ENCODE peak calls at places on chromosome 3, in seven cellular contexts. One of them, this sample, is unnamed.

GRCh38 chr3:115553796-115554495 is 69.4 kb upstream of the GAP43 start:
- DNase-seq in IMR-90: no peak
- DNase-seq in HCT116: no peak
- DNase-seq in Caco-2: no peak
- DNase-seq in sigmoid colon: no peak
- DNase-seq in heart left ventricle: no peak
- DNase-seq in cardiac fibroblast: no peak
- DNase-seq in this sample: no peak

GRCh38 chr3:4722103-4722502 is 229.0 kb downstream of the ITPR1 start:
- DNase-seq in Caco-2: peak
- DNase-seq in sigmoid colon: no peak
- DNase-seq in IMR-90: peak
- DNase-seq in HCT116: peak
- DNase-seq in cardiac fibroblast: peak
- DNase-seq in heart left ventricle: peak
- DNase-seq in this sample: no peak

GRCh38 chr3:186025161-186025560 is 83.7 kb downstream of the ETV5 start:
- DNase-seq in cardiac fibroblast: peak
- DNase-seq in Caco-2: no peak
- DNase-seq in IMR-90: peak
- DNase-seq in sigmoid colon: no peak
- DNase-seq in HCT116: no peak
- DNase-seq in heart left ventricle: no peak
- DNase-seq in this sample: no peak

GRCh38 chr3:50612234-50612972 is 829 bp upstream of the CISH start:
- DNase-seq in HCT116: no peak
- DNase-seq in IMR-90: no peak
- DNase-seq in cardiac fibroblast: peak
- DNase-seq in Caco-2: no peak
- DNase-seq in heart left ventricle: no peak
- DNase-seq in sigmoid colon: no peak
- DNase-seq in this sample: no peak

GRCh38 chr3:197508924-197509775 is 46.6 kb downstream of the BDH1 start:
- DNase-seq in heart left ventricle: no peak
- DNase-seq in HCT116: no peak
- DNase-seq in cardiac fibroblast: no peak
- DNase-seq in IMR-90: no peak
- DNase-seq in Caco-2: no peak
- DNase-seq in sigmoid colon: no peak
- DNase-seq in this sample: peak

GRCh38 chr3:55621026-55621422 is 133.9 kb upstream of the WNT5A start:
- DNase-seq in Caco-2: no peak
- DNase-seq in IMR-90: no peak
- DNase-seq in HCT116: no peak
- DNase-seq in sigmoid colon: no peak
- DNase-seq in heart left ventricle: no peak
- DNase-seq in cardiac fibroblast: no peak
- DNase-seq in this sample: no peak

GRCh38 chr3:197490659-197491058 is 65.1 kb downstream of the BDH1 start:
- DNase-seq in sigmoid colon: no peak
- DNase-seq in IMR-90: no peak
- DNase-seq in heart left ventricle: no peak
- DNase-seq in cardiac fibroblast: no peak
- DNase-seq in Caco-2: no peak
- DNase-seq in HCT116: no peak
- DNase-seq in this sample: no peak

GRCh38 chr3:105369501-105370371 is 3.0 kb downstream of the ALCAM start:
- DNase-seq in cardiac fibroblast: peak
- DNase-seq in sigmoid colon: peak
- DNase-seq in HCT116: no peak
- DNase-seq in heart left ventricle: peak
- DNase-seq in IMR-90: peak
- DNase-seq in Caco-2: peak
- DNase-seq in this sample: peak

GRCh38 chr3:38039899-38040261 is 872 bp downstream of the DLEC1 start:
- DNase-seq in heart left ventricle: peak
- DNase-seq in cardiac fibroblast: peak
- DNase-seq in sigmoid colon: peak
- DNase-seq in IMR-90: peak
- DNase-seq in Caco-2: peak
- DNase-seq in HCT116: no peak
- DNase-seq in this sample: no peak

GRCh38 chr3:70999730-71000129 is 583.8 kb downstream of the FOXP1 start:
- DNase-seq in heart left ventricle: no peak
- DNase-seq in cardiac fibroblast: peak
- DNase-seq in HCT116: no peak
- DNase-seq in Caco-2: no peak
- DNase-seq in IMR-90: peak
- DNase-seq in sigmoid colon: no peak
- DNase-seq in this sample: no peak

GRCh38 chr3:37810788-37811187 is 50.9 kb upstream of the CTDSPL start:
- DNase-seq in HCT116: no peak
- DNase-seq in Caco-2: no peak
- DNase-seq in heart left ventricle: no peak
- DNase-seq in sigmoid colon: no peak
- DNase-seq in cardiac fibroblast: no peak
- DNase-seq in IMR-90: no peak
- DNase-seq in this sample: no peak

GRCh38 chr3:118882353-118882947 is 152.2 kb downstream of the IGSF11 start:
- DNase-seq in HCT116: peak
- DNase-seq in heart left ventricle: peak
- DNase-seq in cardiac fibroblast: peak
- DNase-seq in sigmoid colon: peak
- DNase-seq in Caco-2: peak
- DNase-seq in IMR-90: peak
- DNase-seq in this sample: no peak

GRCh38 chr3:63976166-63976861 is 47.0 kb downstream of the PSMD6 start:
- DNase-seq in Caco-2: peak
- DNase-seq in sigmoid colon: no peak
- DNase-seq in HCT116: no peak
- DNase-seq in cardiac fibroblast: peak
- DNase-seq in IMR-90: peak
- DNase-seq in heart left ventricle: no peak
- DNase-seq in this sample: no peak

GRCh38 chr3:123620338-123620737 is 35.5 kb upstream of the HACD2 start:
- DNase-seq in sigmoid colon: peak
- DNase-seq in IMR-90: peak
- DNase-seq in cardiac fibroblast: no peak
- DNase-seq in HCT116: no peak
- DNase-seq in heart left ventricle: no peak
- DNase-seq in Caco-2: no peak
- DNase-seq in this sample: no peak

GRCh38 chr3:160754371-160754854 is 1.6 kb upstream of the PPM1L start:
- DNase-seq in HCT116: no peak
- DNase-seq in cardiac fibroblast: peak
- DNase-seq in IMR-90: peak
- DNase-seq in sigmoid colon: peak
- DNase-seq in heart left ventricle: peak
- DNase-seq in Caco-2: peak
- DNase-seq in this sample: no peak

GRCh38 chr3:61646851-61647525 is 85.6 kb downstream of the PTPRG start:
- DNase-seq in HCT116: no peak
- DNase-seq in sigmoid colon: no peak
- DNase-seq in heart left ventricle: no peak
- DNase-seq in Caco-2: no peak
- DNase-seq in cardiac fibroblast: peak
- DNase-seq in IMR-90: peak
- DNase-seq in this sample: no peak

GRCh38 chr3:167876603-167877325 is 141.2 kb downstream of the SERPINI1 start:
- DNase-seq in sigmoid colon: no peak
- DNase-seq in cardiac fibroblast: peak
- DNase-seq in IMR-90: peak
- DNase-seq in Caco-2: peak
- DNase-seq in heart left ventricle: no peak
- DNase-seq in HCT116: peak
- DNase-seq in this sample: no peak

GRCh38 chr3:141764946-141765345 is 1.7 kb downstream of the GRK7 start:
- DNase-seq in Caco-2: no peak
- DNase-seq in HCT116: no peak
- DNase-seq in cardiac fibroblast: peak
- DNase-seq in heart left ventricle: no peak
- DNase-seq in IMR-90: peak
- DNase-seq in sigmoid colon: no peak
- DNase-seq in this sample: no peak

DNA sequence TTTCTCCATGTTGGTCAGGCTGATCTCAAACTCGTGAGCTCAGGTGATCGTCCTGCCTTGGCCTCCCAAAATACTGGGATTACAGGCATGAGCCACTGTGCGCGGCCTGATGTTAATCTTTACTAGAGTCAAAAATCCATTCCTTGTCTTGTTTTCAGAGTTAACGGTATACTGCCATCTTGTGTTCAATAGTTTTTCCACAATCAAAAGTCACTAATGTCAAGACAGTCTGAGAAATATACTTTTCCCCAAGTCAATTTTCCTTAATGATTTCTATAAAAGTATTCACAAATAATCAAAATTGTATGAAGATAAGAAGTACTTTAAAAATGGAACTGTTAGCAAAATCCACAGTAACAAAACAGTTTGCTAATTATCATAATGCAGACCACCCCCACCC is 8.5 kb downstream of the CRBN start:
- DNase-seq in sigmoid colon: no peak
- DNase-seq in IMR-90: peak
- DNase-seq in cardiac fibroblast: peak
- DNase-seq in HCT116: peak
- DNase-seq in heart left ventricle: no peak
- DNase-seq in Caco-2: peak
- DNase-seq in this sample: no peak
- TF ChIP-seq CTCF in sigmoid colon: no peak
- TF ChIP-seq CTCF in IMR-90: peak
- TF ChIP-seq CTCF in cardiac fibroblast: peak
- TF ChIP-seq CTCF in HCT116: peak
- TF ChIP-seq CTCF in heart left ventricle: peak
- TF ChIP-seq CTCF in Caco-2: peak
- TF ChIP-seq CTCF in this sample: peak

DNA sequence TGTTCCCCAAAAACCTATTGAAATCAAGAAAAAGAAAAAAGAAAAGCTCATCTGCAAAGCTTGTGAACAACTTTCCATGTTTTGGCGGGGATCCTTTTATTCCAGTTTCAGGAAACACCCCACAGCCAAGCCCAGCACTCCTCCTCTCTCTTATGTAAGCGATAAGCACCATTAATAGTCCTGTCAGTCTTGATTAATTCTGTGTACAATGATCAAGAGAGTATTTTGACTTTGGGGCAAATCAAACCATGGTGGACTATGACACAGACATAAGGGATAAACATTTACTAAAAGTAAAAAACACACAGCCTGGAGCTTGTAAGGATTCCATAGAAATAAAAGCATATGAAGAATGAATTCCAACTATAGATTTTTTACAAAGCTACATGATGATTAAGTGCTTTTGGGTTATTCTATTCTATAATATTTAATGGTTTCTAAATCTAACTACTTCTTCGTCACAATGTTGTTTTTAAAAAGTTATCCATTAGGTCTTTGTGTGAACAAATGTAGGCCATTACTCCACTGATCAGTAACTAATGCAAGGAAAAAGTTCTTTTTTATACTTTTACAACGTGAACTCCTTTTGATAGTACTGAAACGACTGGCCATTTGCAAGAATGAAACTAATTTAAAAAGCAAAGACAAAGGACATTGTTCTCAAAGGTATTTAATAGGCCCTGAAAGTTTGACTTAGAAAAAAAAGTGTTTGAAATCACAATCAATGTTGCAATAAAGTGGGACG is 106.5 kb downstream of the KCNAB1 start:
- DNase-seq in heart left ventricle: no peak
- DNase-seq in Caco-2: no peak
- DNase-seq in cardiac fibroblast: no peak
- DNase-seq in sigmoid colon: no peak
- DNase-seq in HCT116: no peak
- DNase-seq in IMR-90: no peak
- DNase-seq in this sample: no peak
- TF ChIP-seq CTCF in heart left ventricle: no peak
- TF ChIP-seq CTCF in Caco-2: no peak
- TF ChIP-seq CTCF in cardiac fibroblast: no peak
- TF ChIP-seq CTCF in sigmoid colon: no peak
- TF ChIP-seq CTCF in HCT116: no peak
- TF ChIP-seq CTCF in IMR-90: no peak
- TF ChIP-seq CTCF in this sample: no peak

GRCh38 chr3:42733501-42734262 is 31.1 kb upstream of the HHATL start:
- DNase-seq in heart left ventricle: no peak
- DNase-seq in IMR-90: no peak
- DNase-seq in cardiac fibroblast: no peak
- DNase-seq in HCT116: no peak
- DNase-seq in Caco-2: no peak
- DNase-seq in sigmoid colon: peak
- DNase-seq in this sample: no peak

GRCh38 chr3:42732196-42732828 is 29.7 kb upstream of the HHATL start:
- DNase-seq in sigmoid colon: peak
- DNase-seq in cardiac fibroblast: no peak
- DNase-seq in IMR-90: no peak
- DNase-seq in heart left ventricle: no peak
- DNase-seq in HCT116: no peak
- DNase-seq in Caco-2: no peak
- DNase-seq in this sample: no peak

GRCh38 chr3:42734263-42734860 is 31.8 kb upstream of the HHATL start:
- DNase-seq in sigmoid colon: peak
- DNase-seq in Caco-2: no peak
- DNase-seq in IMR-90: no peak
- DNase-seq in HCT116: no peak
- DNase-seq in cardiac fibroblast: no peak
- DNase-seq in heart left ventricle: no peak
- DNase-seq in this sample: no peak

GRCh38 chr3:42731476-42732195 is 29.0 kb upstream of the HHATL start:
- DNase-seq in cardiac fibroblast: no peak
- DNase-seq in sigmoid colon: peak
- DNase-seq in HCT116: no peak
- DNase-seq in IMR-90: no peak
- DNase-seq in Caco-2: no peak
- DNase-seq in heart left ventricle: no peak
- DNase-seq in this sample: no peak

GRCh38 chr3:42732829-42733459 is 30.3 kb upstream of the HHATL start:
- DNase-seq in IMR-90: no peak
- DNase-seq in HCT116: no peak
- DNase-seq in Caco-2: peak
- DNase-seq in cardiac fibroblast: no peak
- DNase-seq in sigmoid colon: peak
- DNase-seq in heart left ventricle: no peak
- DNase-seq in this sample: no peak
- TF ChIP-seq CTCF in IMR-90: peak
- TF ChIP-seq CTCF in HCT116: peak
- TF ChIP-seq CTCF in Caco-2: peak
- TF ChIP-seq CTCF in cardiac fibroblast: peak
- TF ChIP-seq CTCF in sigmoid colon: no peak
- TF ChIP-seq CTCF in heart left ventricle: no peak
- TF ChIP-seq CTCF in this sample: no peak

DNA sequence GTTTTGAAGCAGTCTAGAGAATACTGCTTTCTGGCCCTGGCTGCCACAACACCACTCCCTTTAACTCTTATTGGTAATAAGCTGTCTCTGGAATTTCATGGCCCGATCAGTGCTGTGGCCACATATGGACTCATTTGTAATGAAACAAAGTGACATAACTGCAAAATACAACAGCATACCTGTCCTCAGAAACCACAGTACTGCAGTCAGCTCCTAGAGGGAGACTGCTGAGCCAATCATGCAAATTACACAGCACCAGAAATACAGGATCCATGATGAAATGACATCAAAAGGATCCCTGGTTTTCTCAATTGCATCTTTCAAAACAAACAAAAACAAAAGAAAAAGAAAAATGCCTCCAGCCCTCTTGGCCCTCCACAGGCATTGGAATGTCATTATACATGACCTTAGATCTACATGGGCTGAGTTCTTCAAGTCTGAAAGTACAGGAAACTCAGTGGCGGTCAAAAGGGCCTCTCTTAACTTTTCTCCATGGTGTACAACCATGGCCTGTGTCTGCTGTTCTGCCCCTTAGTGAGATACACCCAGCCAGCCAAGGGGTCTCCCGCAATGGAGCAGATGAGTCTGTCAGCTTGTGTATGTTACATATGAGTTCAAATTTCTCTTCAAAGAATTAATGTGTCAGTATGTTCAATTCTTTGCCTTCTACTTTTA is 24.9 kb upstream of the KBTBD12 start:
- DNase-seq in IMR-90: no peak
- DNase-seq in HCT116: no peak
- DNase-seq in cardiac fibroblast: no peak
- DNase-seq in heart left ventricle: no peak
- DNase-seq in Caco-2: no peak
- DNase-seq in sigmoid colon: no peak
- DNase-seq in this sample: no peak
- TF ChIP-seq CTCF in IMR-90: no peak
- TF ChIP-seq CTCF in HCT116: peak
- TF ChIP-seq CTCF in cardiac fibroblast: peak
- TF ChIP-seq CTCF in heart left ventricle: no peak
- TF ChIP-seq CTCF in Caco-2: no peak
- TF ChIP-seq CTCF in sigmoid colon: no peak
- TF ChIP-seq CTCF in this sample: peak